ENCODE peak calls at places on chromosomes 11 and 22, in eight cellular contexts. W, R, T, M, U, L, A and B are unnamed samples.

GRCh38 chr11:8206251-8207079 is 37.6 kb upstream of the RIC3 start:
- DNase-seq in W (no peak), U (no peak), R (peak), A (no peak), L (peak), M (no peak), T (no peak), B (no peak)

GRCh38 chr22:26674211-26675190 is 17.1 kb downstream of the MIAT start:
- DNase-seq in A (no peak), U (no peak), W (no peak), T (no peak), M (no peak), L (no peak), R (no peak), B (no peak)

GRCh38 chr11:2250485-2250884 is 19.9 kb downstream of the ASCL2 start:
- DNase-seq in L (no peak), R (no peak), M (no peak), A (no peak), W (no peak), T (no peak), U (no peak), B (no peak)

GRCh38 chr11:20634044-20634443 is 34.6 kb downstream of the SLC6A5 start:
- DNase-seq in U (no peak), T (no peak), W (no peak), A (no peak), M (no peak), L (no peak), R (no peak), B (no peak)

GRCh38 chr22:24069721-24070120 is 58.6 kb downstream of the CABIN1 start:
- DNase-seq in W (no peak), R (no peak), U (no peak), L (no peak), T (no peak), M (no peak), A (no peak), B (no peak)

GRCh38 chr11:112166561-112166960 is 611 bp upstream of the TEX12 start:
- DNase-seq in T (peak), R (no peak), L (no peak), U (no peak), M (peak), W (no peak), A (no peak), B (no peak)

GRCh38 chr11:10376061-10376460 is 71.2 kb downstream of the ADM start:
- DNase-seq in U (no peak), W (no peak), M (peak), A (no peak), R (no peak), L (no peak), T (no peak), B (peak)

GRCh38 chr11:19934828-19935259 is 222.2 kb downstream of the NAV2 start:
- DNase-seq in A (no peak), R (no peak), W (no peak), M (peak), U (no peak), T (no peak), L (no peak), B (peak)

GRCh38 chr11:64742940-64743590 is 877 bp downstream of the RASGRP2 start:
- DNase-seq in T (peak), A (peak), M (peak), U (peak), R (peak), W (peak), L (peak), B (no peak)

GRCh38 chr11:62140302-62141110 is 16.7 kb downstream of the INCENP start:
- DNase-seq in M (no peak), A (no peak), R (no peak), L (peak), U (no peak), T (no peak), W (no peak), B (no peak)

GRCh38 chr11:119134389-119134978 is 13.1 kb downstream of the HINFP start:
- DNase-seq in A (no peak), T (no peak), L (no peak), R (no peak), W (no peak), M (no peak), U (no peak), B (peak)